ENCODE peak calls at places on chromosomes 7 and 10, in six cellular contexts. K, G, S, P, A and F are unnamed samples.

GRCh38 chr10:110355181-110355831 is 50.6 kb upstream of the SMNDC1 start:
- DNase-seq in K (no peak), G (no peak), S (no peak), P (no peak), A (no peak), F (no peak)

GRCh38 chr7:50594734-50595537 is 29.7 kb upstream of the DDC start:
- DNase-seq in K (no peak), G (no peak), S (no peak), P (no peak), A (no peak), F (no peak)

GRCh38 chr10:61547297-61547696 is 94.1 kb upstream of the TMEM26 start:
- DNase-seq in K (no peak), G (no peak), S (no peak), P (no peak), A (no peak), F (no peak)

GRCh38 chr10:52410916-52411315 is 96.8 kb downstream of the DKK1 start:
- DNase-seq in K (no peak), G (no peak), S (no peak), P (no peak), A (no peak), F (no peak)

GRCh38 chr7:127239814-127240213 is 12.9 kb downstream of the GRM8 start:
- DNase-seq in K (peak), G (no peak), S (no peak), P (no peak), A (peak), F (no peak)

GRCh38 chr7:1807821-1808600 is 137.9 kb downstream of the ELFN1 start:
- DNase-seq in K (no peak), G (no peak), S (no peak), P (no peak), A (no peak), F (no peak)

GRCh38 chr10:14563359-14563758 is 211.3 kb downstream of the FAM107B start:
- DNase-seq in K (no peak), G (no peak), S (no peak), P (no peak), A (no peak), F (no peak)

GRCh38 chr10:86594535-86594934 is 59.8 kb upstream of the OPN4 start:
- DNase-seq in K (no peak), G (no peak), S (peak), P (peak), A (no peak), F (peak)

GRCh38 chr7:22561356-22561755 is 61.4 kb upstream of the STEAP1B start:
- DNase-seq in K (peak), G (no peak), S (peak), P (peak), A (no peak), F (peak)

GRCh38 chr7:151410405-151411390 is 860 bp upstream of the WDR86 start:
- DNase-seq in K (peak), G (no peak), S (no peak), P (no peak), A (no peak), F (no peak)

GRCh38 chr7:636396-636795 is 90.1 kb upstream of the DNAAF5 start:
- DNase-seq in K (peak), G (no peak), S (peak), P (peak), A (peak), F (no peak)

GRCh38 chr10:62961951-62962523 is 145.9 kb upstream of the EGR2 start:
- DNase-seq in K (peak), G (no peak), S (no peak), P (peak), A (no peak), F (no peak)

GRCh38 chr7:90111-91063 is 102.0 kb upstream of the FAM20C start:
- DNase-seq in K (no peak), G (no peak), S (peak), P (peak), A (no peak), F (peak)

GRCh38 chr7:120941064-120941463 is 9.5 kb upstream of the ING3 start:
- DNase-seq in K (no peak), G (no peak), S (peak), P (no peak), A (no peak), F (no peak)

GRCh38 chr7:142908921-142909870 is 23.7 kb upstream of the TRPV6 start:
- DNase-seq in K (peak), G (no peak), S (peak), P (no peak), A (no peak), F (no peak)

GRCh38 chr7:117623606-117624005 is 143.8 kb downstream of the CFTR start:
- DNase-seq in K (no peak), G (no peak), S (no peak), P (no peak), A (no peak), F (no peak)